ENCODE peak calls at places on chromosomes 2 and 18, in five cellular contexts. N is LoVo; D is GM04504; V is Daoy; U is CD8-positive, alpha-beta memory T cell. E is an unnamed sample.
A peak's percentile ranks its signal among the peaks of the same experiment; 100 is the strongest.

GRCh38 chr2:71798266-71799012 is 345.1 kb downstream of the DYSF start:
- DNase-seq in N (peak; percentile 30), D (no peak), V (peak; percentile 17), U (no peak), E (no peak)

GRCh38 chr2:37457401-37457901 is 113.0 kb downstream of the QPCT start:
- DNase-seq in N (no peak), D (no peak), V (no peak), U (no peak), E (no peak)

GRCh38 chr2:3651686-3652516 is 6.1 kb upstream of the ALLC start:
- DNase-seq in N (no peak), D (no peak), V (peak; percentile 66), U (peak; percentile 33), E (peak; percentile 75)

GRCh38 chr2:70009776-70010175 is 48.3 kb upstream of the ASPRV1 start:
- DNase-seq in N (peak; percentile 31), D (no peak), V (no peak), U (no peak), E (no peak)

GRCh38 chr2:37866535-37866934 is 58.6 kb upstream of the RMDN2 start:
- DNase-seq in N (no peak), D (no peak), V (no peak), U (no peak), E (no peak)

GRCh38 chr2:3117650-3118216 is 259.9 kb downstream of the EIPR1 start:
- DNase-seq in N (no peak), D (no peak), V (no peak), U (no peak), E (no peak)

GRCh38 chr2:42164046-42164445 is 5.1 kb upstream of the EML4 start:
- DNase-seq in N (no peak), D (no peak), V (no peak), U (no peak), E (no peak)

GRCh38 chr2:145905371-145905770 is 1385.5 kb upstream of the ZEB2 start:
- DNase-seq in N (no peak), D (no peak), V (no peak), U (no peak), E (no peak)

GRCh38 chr2:219430633-219431615 is 3.7 kb upstream of the SPEG start:
- DNase-seq in N (no peak), D (no peak), V (peak; percentile 39), U (no peak), E (no peak)

GRCh38 chr18:36499938-36500337 is 202.4 kb downstream of the FHOD3 start:
- DNase-seq in N (no peak), D (no peak), V (peak; percentile 54), U (no peak), E (no peak)

GRCh38 chr18:7821784-7822183 is 254.7 kb downstream of the PTPRM start:
- DNase-seq in N (no peak), D (no peak), V (no peak), U (no peak), E (no peak)

GRCh38 chr2:128809256-128809636 is 490.6 kb upstream of the HS6ST1 start:
- DNase-seq in N (no peak), D (no peak), V (no peak), U (no peak), E (no peak)

GRCh38 chr2:11411768-11412448 is 54.1 kb downstream of the E2F6 start:
- DNase-seq in N (peak; percentile 55), D (no peak), V (peak; percentile 64), U (no peak), E (no peak)

GRCh38 chr18:77145364-77145901 is 12.8 kb upstream of the MBP start:
- DNase-seq in N (no peak), D (no peak), V (no peak), U (no peak), E (no peak)

GRCh38 chr18:59570101-59570875 is 126.9 kb downstream of the CCBE1 start:
- DNase-seq in N (no peak), D (no peak), V (no peak), U (no peak), E (no peak)

GRCh38 chr2:233455006-233455405 is 100.7 kb downstream of the DGKD start:
- DNase-seq in N (no peak), D (no peak), V (no peak), U (no peak), E (no peak)

GRCh38 chr18:44632469-44633145 is 48.1 kb upstream of the SETBP1 start:
- DNase-seq in N (no peak), D (no peak), V (no peak), U (no peak), E (no peak)

GRCh38 chr2:390959-391358 is 103.1 kb upstream of the ALKAL2 start:
- DNase-seq in N (no peak), D (no peak), V (no peak), U (no peak), E (no peak)